ENCODE peak calls at places on chromosomes 3 and 15, in five cellular contexts. H is K562, D is HFF-Myc, X is upper lobe of left lung, K is ovary. T is an unnamed sample.

GRCh38 chr15:96053039-96054021 is 277.2 kb upstream of the NR2F2 start:
- DNase-seq in H (peak), D (no peak), X (peak), K (peak), T (no peak)

GRCh38 chr3:3170998-3171397 is 8.5 kb downstream of the CRBN start:
- DNase-seq in H (peak), D (no peak), X (no peak), K (no peak), T (peak)

GRCh38 chr15:70597056-70597603 is 166.2 kb downstream of the UACA start:
- DNase-seq in H (no peak), D (no peak), X (no peak), K (no peak), T (peak)

GRCh38 chr3:38827791-38828190 is 11.8 kb upstream of the SCN10A start:
- DNase-seq in H (no peak), D (no peak), X (no peak), K (no peak), T (no peak)

GRCh38 chr3:142028174-142028833 is 121.0 kb downstream of the TFDP2 start:
- DNase-seq in H (peak), D (peak), X (no peak), K (no peak), T (peak)

GRCh38 chr3:116281313-116282143 is 163.8 kb downstream of the LSAMP start:
- DNase-seq in H (no peak), D (no peak), X (no peak), K (no peak), T (no peak)

GRCh38 chr3:189272500-189273119 is 100.8 kb downstream of the TPRG1 start:
- DNase-seq in H (no peak), D (no peak), X (no peak), K (no peak), T (no peak)

GRCh38 chr15:90780916-90781315 is 63.8 kb downstream of the BLM start:
- DNase-seq in H (no peak), D (no peak), X (no peak), K (no peak), T (no peak)

GRCh38 chr3:32940726-32941125 is 10.7 kb upstream of the CCR4 start:
- DNase-seq in H (no peak), D (no peak), X (no peak), K (no peak), T (no peak)

GRCh38 chr15:75371486-75371885 is 3.1 kb upstream of the MAN2C1 start:
- DNase-seq in H (no peak), D (no peak), X (no peak), K (no peak), T (no peak)

GRCh38 chr3:149541091-149541491 is 66.6 kb downstream of the TM4SF4 start:
- DNase-seq in H (no peak), D (no peak), X (no peak), K (peak), T (peak)

GRCh38 chr3:80733522-80734176 is 965.9 kb upstream of the ROBO1 start:
- DNase-seq in H (peak), D (no peak), X (no peak), K (no peak), T (peak)

GRCh38 chr3:102687851-102688555 is 253.2 kb downstream of the ZPLD1 start:
- DNase-seq in H (no peak), D (no peak), X (no peak), K (no peak), T (no peak)

GRCh38 chr3:145820175-145820574 is 340.8 kb downstream of the PLOD2 start:
- DNase-seq in H (no peak), D (no peak), X (no peak), K (no peak), T (no peak)

GRCh38 chr3:4719011-4719649 is 226.0 kb downstream of the ITPR1 start:
- DNase-seq in H (no peak), D (peak), X (no peak), K (no peak), T (peak)

GRCh38 chr15:73600413-73601050 is 32.7 kb downstream of the NPTN start:
- DNase-seq in H (no peak), D (no peak), X (no peak), K (no peak), T (no peak)

GRCh38 chr15:74749832-74750231 is 1.2 kb downstream of the CYP1A2 start:
- DNase-seq in H (no peak), D (no peak), X (peak), K (no peak), T (no peak)

GRCh38 chr3:55165278-55165677 is 237.4 kb upstream of the LRTM1 start:
- DNase-seq in H (no peak), D (no peak), X (no peak), K (no peak), T (peak)

GRCh38 chr15:23646165-23647000 is 1.3 kb downstream of the MAGEL2 start:
- DNase-seq in H (no peak), D (no peak), X (peak), K (no peak), T (no peak)

GRCh38 chr3:40044487-40044886 is 235.1 kb downstream of the MYRIP start:
- DNase-seq in H (no peak), D (peak), X (no peak), K (no peak), T (peak)

GRCh38 chr3:52891164-52891563 is 6.2 kb downstream of the STIMATE start:
- DNase-seq in H (no peak), D (no peak), X (peak), K (no peak), T (no peak)

GRCh38 chr15:65641723-65642475 is 20.2 kb downstream of the SLC24A1 start:
- DNase-seq in H (no peak), D (no peak), X (no peak), K (no peak), T (no peak)

GRCh38 chr15:55255714-55256113 is 33.9 kb downstream of the RAB27A start:
- DNase-seq in H (no peak), D (no peak), X (no peak), K (no peak), T (no peak)

GRCh38 chr3:39262842-39263241 is 17.0 kb downstream of the CX3CR1 start:
- DNase-seq in H (no peak), D (no peak), X (no peak), K (no peak), T (no peak)

GRCh38 chr15:31327674-31328424 is 1.2 kb downstream of the KLF13 start:
- DNase-seq in H (peak), D (no peak), X (peak), K (peak), T (peak)

GRCh38 chr15:55884223-55884622 is 109.2 kb downstream of the NEDD4 start:
- DNase-seq in H (no peak), D (no peak), X (no peak), K (no peak), T (peak)

GRCh38 chr3:192259661-192260060 is 467.7 kb downstream of the FGF12 start:
- DNase-seq in H (no peak), D (no peak), X (no peak), K (no peak), T (no peak)

GRCh38 chr3:140468407-140468806 is 209.5 kb upstream of the TRIM42 start:
- DNase-seq in H (no peak), D (no peak), X (no peak), K (no peak), T (no peak)

GRCh38 chr3:60266444-60266843 is 984.8 kb downstream of the FHIT start:
- DNase-seq in H (no peak), D (no peak), X (no peak), K (no peak), T (no peak)
- TF ChIP-seq CTCF in H (no peak), D (no peak), X (no peak), K (no peak), T (no peak)

GRCh38 chr15:48646364-48646763 is 855 bp upstream of the FBN1 start:
- DNase-seq in H (no peak), D (no peak), X (no peak), K (peak), T (no peak)
- H3K4me3 ChIP-seq in H (no peak), D (peak), X (peak), K (peak), T (peak)

GRCh38 chr3:133641254-133641653 is 20.5 kb downstream of the TOPBP1 start:
- DNase-seq in H (no peak), D (no peak), X (no peak), K (no peak), T (no peak)

GRCh38 chr3:133649486-133650068 is 12.2 kb downstream of the TOPBP1 start:
- DNase-seq in H (no peak), D (no peak), X (no peak), K (no peak), T (no peak)

GRCh38 chr3:133644768-133645167 is 17.0 kb downstream of the TOPBP1 start:
- DNase-seq in H (no peak), D (peak), X (no peak), K (no peak), T (peak)

GRCh38 chr3:133643611-133644010 is 18.1 kb downstream of the TOPBP1 start:
- DNase-seq in H (no peak), D (no peak), X (no peak), K (no peak), T (no peak)
- TF ChIP-seq CTCF in H (no peak), D (no peak), X (no peak), K (no peak), T (no peak)

GRCh38 chr15:68536331-68537095 is 42.3 kb upstream of the CORO2B start:
- DNase-seq in H (no peak), D (no peak), X (no peak), K (no peak), T (peak)
- H3K4me3 ChIP-seq in H (no peak), D (no peak), X (no peak), K (no peak), T (no peak)

DNA sequence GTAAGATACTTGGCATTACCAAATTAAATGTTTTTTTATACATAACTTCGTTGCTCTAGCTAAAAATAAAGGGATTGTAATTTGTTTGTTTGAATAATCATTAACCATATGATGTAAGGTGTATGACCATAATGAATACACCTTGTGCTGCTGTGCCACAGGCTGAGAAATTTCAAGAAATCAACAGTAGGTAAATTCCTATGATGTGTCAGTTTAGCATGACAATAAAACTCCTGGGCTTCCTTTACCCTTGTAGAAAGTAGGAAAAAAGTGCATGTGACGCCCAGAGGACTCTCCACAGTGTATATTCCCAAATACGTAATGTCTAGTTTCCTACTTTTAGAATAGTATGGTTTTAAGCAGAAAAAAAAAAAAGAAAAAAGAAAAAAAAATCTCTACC is 208.1 kb downstream of the SATB1 start:
- DNase-seq in H (no peak), D (no peak), X (no peak), K (no peak), T (no peak)
- TF ChIP-seq CTCF in H (no peak), D (no peak), X (no peak), K (no peak), T (no peak)

GRCh38 chr3:150631515-150632221 is 28.5 kb downstream of the SELENOT start:
- DNase-seq in H (peak), D (no peak), X (no peak), K (no peak), T (no peak)
- H3K4me3 ChIP-seq in H (no peak), D (no peak), X (no peak), K (no peak), T (no peak)

DNA sequence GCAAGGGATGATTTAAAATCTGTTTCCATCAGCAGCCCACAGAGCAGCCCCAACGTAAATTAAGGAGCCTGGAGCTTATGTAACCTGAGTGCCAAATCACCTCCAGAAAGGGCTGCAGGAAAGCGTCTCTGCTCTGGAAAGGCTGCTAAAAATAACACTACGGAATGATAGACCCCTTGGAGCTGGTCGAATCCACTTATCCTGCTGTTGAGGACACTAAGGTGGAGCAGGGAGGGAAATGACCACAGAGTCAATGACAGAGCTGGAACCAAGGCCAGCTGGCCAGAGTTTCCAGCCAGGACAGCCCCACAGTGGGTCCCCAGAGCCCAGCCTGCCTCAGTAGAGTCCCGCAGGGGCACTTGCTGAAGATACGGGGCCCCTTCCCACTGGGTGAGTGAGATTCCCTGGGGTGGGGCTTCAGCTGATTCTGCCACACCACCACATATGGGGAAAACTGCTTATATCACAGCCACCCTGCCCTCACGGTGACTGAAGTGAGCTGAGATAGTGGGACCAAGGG is 63.5 kb downstream of the EPHB1 start:
- DNase-seq in H (no peak), D (no peak), X (no peak), K (no peak), T (no peak)
- TF ChIP-seq CTCF in H (no peak), D (no peak), X (no peak), K (no peak), T (no peak)

GRCh38 chr3:60276615-60277014 is 974.6 kb downstream of the FHIT start:
- DNase-seq in H (peak), D (no peak), X (no peak), K (no peak), T (no peak)
- H3K4me3 ChIP-seq in H (peak), D (no peak), X (no peak), K (no peak), T (no peak)

GRCh38 chr3:17232442-17232841 is 347.7 kb downstream of the PLCL2 start:
- DNase-seq in H (no peak), D (no peak), X (no peak), K (no peak), T (no peak)

GRCh38 chr3:17233398-17233800 is 348.6 kb downstream of the PLCL2 start:
- DNase-seq in H (peak), D (peak), X (no peak), K (no peak), T (peak)

GRCh38 chr3:17221529-17221928 is 336.8 kb downstream of the PLCL2 start:
- DNase-seq in H (no peak), D (no peak), X (no peak), K (no peak), T (no peak)

GRCh38 chr3:17231537-17232261 is 346.9 kb downstream of the PLCL2 start:
- DNase-seq in H (no peak), D (no peak), X (no peak), K (no peak), T (no peak)

DNA sequence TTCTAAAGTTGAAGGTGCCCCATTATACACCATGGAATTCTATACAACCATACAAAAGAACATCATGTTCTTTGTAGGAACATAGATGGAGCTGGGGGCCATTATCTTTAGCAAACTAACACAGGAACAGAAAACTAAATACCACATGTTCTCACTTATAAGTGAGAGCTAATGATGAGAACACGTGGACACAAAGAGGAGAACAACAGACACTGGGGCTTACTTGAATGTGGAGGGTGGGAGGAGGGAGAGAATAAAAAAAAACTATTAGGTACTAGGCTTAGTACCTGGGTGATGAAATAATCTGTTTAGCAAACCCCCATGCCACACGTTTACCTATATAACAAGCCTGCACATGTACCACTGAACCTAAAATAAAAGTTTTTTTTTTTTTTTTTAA is 342.7 kb downstream of the PLCL2 start:
- DNase-seq in H (no peak), D (no peak), X (no peak), K (no peak), T (no peak)
- TF ChIP-seq CTCF in H (no peak), D (no peak), X (no peak), K (no peak), T (no peak)

GRCh38 chr3:123695152-123695551 is 110.3 kb upstream of the HACD2 start:
- DNase-seq in H (no peak), D (no peak), X (no peak), K (no peak), T (no peak)
- H3K4me3 ChIP-seq in H (no peak), D (no peak), X (no peak), K (no peak), T (no peak)

T was measured in AG10803.